ENCODE peak calls at places on chromosomes 6 and 20, in nine cellular contexts. One of them, this sample, is unnamed.

GRCh38 chr6:111552241-111552744 is 53.4 kb downstream of the TRAF3IP2 start:
- DNase-seq in T1000: peak; percentile 41
- DNase-seq in AG04449: peak; percentile 92
- DNase-seq in AG08395: peak; percentile 85
- DNase-seq in activated naive CD4-positive, alpha-beta T cell treated with anti-CD3 and anti-CD28 coated beads, Interleukin-2, amount 50 U/mL, for 16 hours: no peak
- DNase-seq in stimulated activated CD8-positive, alpha-beta memory T cell treated with anti-CD3 and anti-CD28 coated beads, Interleukin-2, amount 100 ng/mL, for 1 hour: no peak
- DNase-seq in dorsolateral prefrontal cortex: peak; percentile 77
- DNase-seq in hippocampal formation: peak; percentile 55
- DNase-seq in naive B cell: no peak
- DNase-seq in this sample: no peak

GRCh38 chr20:63234693-63235398 is 859 bp upstream of the BIRC7 start:
- DNase-seq in AG04449: no peak
- DNase-seq in stimulated activated CD8-positive, alpha-beta memory T cell treated with anti-CD3 and anti-CD28 coated beads, Interleukin-2, amount 100 ng/mL, for 1 hour: no peak
- DNase-seq in dorsolateral prefrontal cortex: no peak
- DNase-seq in naive B cell: no peak
- DNase-seq in activated naive CD4-positive, alpha-beta T cell treated with anti-CD3 and anti-CD28 coated beads, Interleukin-2, amount 50 U/mL, for 16 hours: peak; percentile 45
- DNase-seq in T1000: no peak
- DNase-seq in AG08395: no peak
- DNase-seq in hippocampal formation: no peak
- DNase-seq in this sample: peak; percentile 62

GRCh38 chr20:32010666-32011065 is 428 bp downstream of the CCM2L start:
- DNase-seq in stimulated activated CD8-positive, alpha-beta memory T cell treated with anti-CD3 and anti-CD28 coated beads, Interleukin-2, amount 100 ng/mL, for 1 hour: no peak
- DNase-seq in dorsolateral prefrontal cortex: no peak
- DNase-seq in hippocampal formation: no peak
- DNase-seq in naive B cell: no peak
- DNase-seq in activated naive CD4-positive, alpha-beta T cell treated with anti-CD3 and anti-CD28 coated beads, Interleukin-2, amount 50 U/mL, for 16 hours: no peak
- DNase-seq in AG08395: no peak
- DNase-seq in AG04449: no peak
- DNase-seq in T1000: no peak
- DNase-seq in this sample: no peak

GRCh38 chr6:20540683-20541082 is 6.4 kb downstream of the CDKAL1 start:
- DNase-seq in dorsolateral prefrontal cortex: no peak
- DNase-seq in T1000: no peak
- DNase-seq in hippocampal formation: no peak
- DNase-seq in AG04449: no peak
- DNase-seq in naive B cell: no peak
- DNase-seq in stimulated activated CD8-positive, alpha-beta memory T cell treated with anti-CD3 and anti-CD28 coated beads, Interleukin-2, amount 100 ng/mL, for 1 hour: no peak
- DNase-seq in activated naive CD4-positive, alpha-beta T cell treated with anti-CD3 and anti-CD28 coated beads, Interleukin-2, amount 50 U/mL, for 16 hours: no peak
- DNase-seq in AG08395: no peak
- DNase-seq in this sample: no peak

GRCh38 chr6:170028629-170029345 is 262.1 kb downstream of the DLL1 start:
- DNase-seq in naive B cell: no peak
- DNase-seq in AG08395: no peak
- DNase-seq in dorsolateral prefrontal cortex: no peak
- DNase-seq in stimulated activated CD8-positive, alpha-beta memory T cell treated with anti-CD3 and anti-CD28 coated beads, Interleukin-2, amount 100 ng/mL, for 1 hour: no peak
- DNase-seq in activated naive CD4-positive, alpha-beta T cell treated with anti-CD3 and anti-CD28 coated beads, Interleukin-2, amount 50 U/mL, for 16 hours: peak; percentile 4
- DNase-seq in AG04449: no peak
- DNase-seq in hippocampal formation: no peak
- DNase-seq in T1000: no peak
- DNase-seq in this sample: no peak

GRCh38 chr6:33166811-33167210 is 25.5 kb downstream of the COL11A2 start:
- DNase-seq in AG08395: no peak
- DNase-seq in AG04449: no peak
- DNase-seq in naive B cell: no peak
- DNase-seq in hippocampal formation: no peak
- DNase-seq in dorsolateral prefrontal cortex: no peak
- DNase-seq in activated naive CD4-positive, alpha-beta T cell treated with anti-CD3 and anti-CD28 coated beads, Interleukin-2, amount 50 U/mL, for 16 hours: no peak
- DNase-seq in stimulated activated CD8-positive, alpha-beta memory T cell treated with anti-CD3 and anti-CD28 coated beads, Interleukin-2, amount 100 ng/mL, for 1 hour: no peak
- DNase-seq in T1000: no peak
- DNase-seq in this sample: no peak

GRCh38 chr6:24339932-24340331 is 17.9 kb downstream of the DCDC2 start:
- DNase-seq in T1000: no peak
- DNase-seq in dorsolateral prefrontal cortex: no peak
- DNase-seq in AG08395: no peak
- DNase-seq in AG04449: no peak
- DNase-seq in naive B cell: no peak
- DNase-seq in hippocampal formation: no peak
- DNase-seq in stimulated activated CD8-positive, alpha-beta memory T cell treated with anti-CD3 and anti-CD28 coated beads, Interleukin-2, amount 100 ng/mL, for 1 hour: no peak
- DNase-seq in activated naive CD4-positive, alpha-beta T cell treated with anti-CD3 and anti-CD28 coated beads, Interleukin-2, amount 50 U/mL, for 16 hours: no peak
- DNase-seq in this sample: no peak

GRCh38 chr6:33820784-33821183 is 17.0 kb upstream of the MLN start:
- DNase-seq in dorsolateral prefrontal cortex: no peak
- DNase-seq in stimulated activated CD8-positive, alpha-beta memory T cell treated with anti-CD3 and anti-CD28 coated beads, Interleukin-2, amount 100 ng/mL, for 1 hour: no peak
- DNase-seq in naive B cell: no peak
- DNase-seq in activated naive CD4-positive, alpha-beta T cell treated with anti-CD3 and anti-CD28 coated beads, Interleukin-2, amount 50 U/mL, for 16 hours: no peak
- DNase-seq in T1000: no peak
- DNase-seq in AG08395: no peak
- DNase-seq in hippocampal formation: no peak
- DNase-seq in AG04449: no peak
- DNase-seq in this sample: no peak

GRCh38 chr20:16926626-16927025 is 178.5 kb downstream of the OTOR start:
- DNase-seq in hippocampal formation: no peak
- DNase-seq in naive B cell: no peak
- DNase-seq in stimulated activated CD8-positive, alpha-beta memory T cell treated with anti-CD3 and anti-CD28 coated beads, Interleukin-2, amount 100 ng/mL, for 1 hour: no peak
- DNase-seq in AG04449: no peak
- DNase-seq in dorsolateral prefrontal cortex: no peak
- DNase-seq in T1000: no peak
- DNase-seq in AG08395: no peak
- DNase-seq in activated naive CD4-positive, alpha-beta T cell treated with anti-CD3 and anti-CD28 coated beads, Interleukin-2, amount 50 U/mL, for 16 hours: no peak
- DNase-seq in this sample: no peak

GRCh38 chr6:66340736-66341135 is 633.7 kb upstream of the EYS start:
- DNase-seq in dorsolateral prefrontal cortex: no peak
- DNase-seq in AG08395: no peak
- DNase-seq in naive B cell: no peak
- DNase-seq in hippocampal formation: no peak
- DNase-seq in AG04449: no peak
- DNase-seq in T1000: no peak
- DNase-seq in activated naive CD4-positive, alpha-beta T cell treated with anti-CD3 and anti-CD28 coated beads, Interleukin-2, amount 50 U/mL, for 16 hours: no peak
- DNase-seq in stimulated activated CD8-positive, alpha-beta memory T cell treated with anti-CD3 and anti-CD28 coated beads, Interleukin-2, amount 100 ng/mL, for 1 hour: no peak
- DNase-seq in this sample: no peak

GRCh38 chr6:15299430-15300131 is 53.7 kb downstream of the JARID2 start:
- DNase-seq in T1000: no peak
- DNase-seq in dorsolateral prefrontal cortex: no peak
- DNase-seq in AG08395: peak; percentile 41
- DNase-seq in naive B cell: peak; percentile 81
- DNase-seq in activated naive CD4-positive, alpha-beta T cell treated with anti-CD3 and anti-CD28 coated beads, Interleukin-2, amount 50 U/mL, for 16 hours: no peak
- DNase-seq in hippocampal formation: peak; percentile 20
- DNase-seq in stimulated activated CD8-positive, alpha-beta memory T cell treated with anti-CD3 and anti-CD28 coated beads, Interleukin-2, amount 100 ng/mL, for 1 hour: peak; percentile 31
- DNase-seq in AG04449: no peak
- DNase-seq in this sample: peak; percentile 73

GRCh38 chr6:106247293-106247692 is 78.3 kb downstream of the ATG5 start:
- DNase-seq in stimulated activated CD8-positive, alpha-beta memory T cell treated with anti-CD3 and anti-CD28 coated beads, Interleukin-2, amount 100 ng/mL, for 1 hour: no peak
- DNase-seq in hippocampal formation: no peak
- DNase-seq in dorsolateral prefrontal cortex: no peak
- DNase-seq in AG08395: no peak
- DNase-seq in naive B cell: no peak
- DNase-seq in activated naive CD4-positive, alpha-beta T cell treated with anti-CD3 and anti-CD28 coated beads, Interleukin-2, amount 50 U/mL, for 16 hours: no peak
- DNase-seq in T1000: no peak
- DNase-seq in AG04449: no peak
- DNase-seq in this sample: no peak

GRCh38 chr6:167501831-167502385 is 177.0 kb downstream of the TTLL2 start:
- DNase-seq in hippocampal formation: no peak
- DNase-seq in naive B cell: no peak
- DNase-seq in activated naive CD4-positive, alpha-beta T cell treated with anti-CD3 and anti-CD28 coated beads, Interleukin-2, amount 50 U/mL, for 16 hours: no peak
- DNase-seq in T1000: no peak
- DNase-seq in AG08395: no peak
- DNase-seq in stimulated activated CD8-positive, alpha-beta memory T cell treated with anti-CD3 and anti-CD28 coated beads, Interleukin-2, amount 100 ng/mL, for 1 hour: no peak
- DNase-seq in dorsolateral prefrontal cortex: no peak
- DNase-seq in AG04449: no peak
- DNase-seq in this sample: no peak

GRCh38 chr6:33212857-33213165 is 4.5 kb downstream of the RING1 start:
- DNase-seq in T1000: no peak
- DNase-seq in AG08395: no peak
- DNase-seq in stimulated activated CD8-positive, alpha-beta memory T cell treated with anti-CD3 and anti-CD28 coated beads, Interleukin-2, amount 100 ng/mL, for 1 hour: no peak
- DNase-seq in naive B cell: no peak
- DNase-seq in AG04449: no peak
- DNase-seq in hippocampal formation: no peak
- DNase-seq in activated naive CD4-positive, alpha-beta T cell treated with anti-CD3 and anti-CD28 coated beads, Interleukin-2, amount 50 U/mL, for 16 hours: no peak
- DNase-seq in dorsolateral prefrontal cortex: no peak
- DNase-seq in this sample: no peak

GRCh38 chr20:32681175-32682084 is 7.7 kb upstream of the C20orf203 start:
- DNase-seq in AG08395: no peak
- DNase-seq in T1000: peak; percentile 5
- DNase-seq in naive B cell: no peak
- DNase-seq in activated naive CD4-positive, alpha-beta T cell treated with anti-CD3 and anti-CD28 coated beads, Interleukin-2, amount 50 U/mL, for 16 hours: no peak
- DNase-seq in stimulated activated CD8-positive, alpha-beta memory T cell treated with anti-CD3 and anti-CD28 coated beads, Interleukin-2, amount 100 ng/mL, for 1 hour: no peak
- DNase-seq in dorsolateral prefrontal cortex: peak; percentile 49
- DNase-seq in AG04449: no peak
- DNase-seq in hippocampal formation: no peak
- DNase-seq in this sample: no peak

GRCh38 chr6:138468320-138469015 is 30.8 kb downstream of the NHSL1 start:
- DNase-seq in activated naive CD4-positive, alpha-beta T cell treated with anti-CD3 and anti-CD28 coated beads, Interleukin-2, amount 50 U/mL, for 16 hours: no peak
- DNase-seq in stimulated activated CD8-positive, alpha-beta memory T cell treated with anti-CD3 and anti-CD28 coated beads, Interleukin-2, amount 100 ng/mL, for 1 hour: no peak
- DNase-seq in T1000: no peak
- DNase-seq in hippocampal formation: no peak
- DNase-seq in AG04449: peak; percentile 7
- DNase-seq in AG08395: no peak
- DNase-seq in naive B cell: no peak
- DNase-seq in dorsolateral prefrontal cortex: no peak
- DNase-seq in this sample: no peak

GRCh38 chr20:46114449-46114848 is 3.7 kb upstream of the CD40 start:
- DNase-seq in dorsolateral prefrontal cortex: no peak
- DNase-seq in activated naive CD4-positive, alpha-beta T cell treated with anti-CD3 and anti-CD28 coated beads, Interleukin-2, amount 50 U/mL, for 16 hours: no peak
- DNase-seq in stimulated activated CD8-positive, alpha-beta memory T cell treated with anti-CD3 and anti-CD28 coated beads, Interleukin-2, amount 100 ng/mL, for 1 hour: no peak
- DNase-seq in AG08395: no peak
- DNase-seq in naive B cell: no peak
- DNase-seq in AG04449: no peak
- DNase-seq in hippocampal formation: no peak
- DNase-seq in T1000: no peak
- DNase-seq in this sample: no peak

GRCh38 chr6:51025082-51025777 is 206.6 kb downstream of the TFAP2B start:
- DNase-seq in T1000: peak; percentile 45
- DNase-seq in AG08395: peak; percentile 17
- DNase-seq in AG04449: peak; percentile 3
- DNase-seq in stimulated activated CD8-positive, alpha-beta memory T cell treated with anti-CD3 and anti-CD28 coated beads, Interleukin-2, amount 100 ng/mL, for 1 hour: no peak
- DNase-seq in naive B cell: no peak
- DNase-seq in activated naive CD4-positive, alpha-beta T cell treated with anti-CD3 and anti-CD28 coated beads, Interleukin-2, amount 50 U/mL, for 16 hours: no peak
- DNase-seq in dorsolateral prefrontal cortex: no peak
- DNase-seq in hippocampal formation: no peak
- DNase-seq in this sample: no peak

GRCh38 chr6:145561095-145561820 is 174.1 kb downstream of the EPM2A start:
- DNase-seq in AG08395: no peak
- DNase-seq in naive B cell: no peak
- DNase-seq in hippocampal formation: no peak
- DNase-seq in T1000: no peak
- DNase-seq in stimulated activated CD8-positive, alpha-beta memory T cell treated with anti-CD3 and anti-CD28 coated beads, Interleukin-2, amount 100 ng/mL, for 1 hour: no peak
- DNase-seq in AG04449: no peak
- DNase-seq in activated naive CD4-positive, alpha-beta T cell treated with anti-CD3 and anti-CD28 coated beads, Interleukin-2, amount 50 U/mL, for 16 hours: no peak
- DNase-seq in dorsolateral prefrontal cortex: no peak
- DNase-seq in this sample: no peak

GRCh38 chr6:125611573-125612399 is 137.6 kb upstream of the HEY2 start:
- DNase-seq in naive B cell: no peak
- DNase-seq in activated naive CD4-positive, alpha-beta T cell treated with anti-CD3 and anti-CD28 coated beads, Interleukin-2, amount 50 U/mL, for 16 hours: no peak
- DNase-seq in stimulated activated CD8-positive, alpha-beta memory T cell treated with anti-CD3 and anti-CD28 coated beads, Interleukin-2, amount 100 ng/mL, for 1 hour: no peak
- DNase-seq in AG04449: no peak
- DNase-seq in AG08395: peak; percentile 3
- DNase-seq in hippocampal formation: peak; percentile 8
- DNase-seq in dorsolateral prefrontal cortex: peak; percentile 12
- DNase-seq in T1000: no peak
- DNase-seq in this sample: no peak

GRCh38 chr6:94510877-94511276 is 1066.5 kb upstream of the MANEA start:
- DNase-seq in stimulated activated CD8-positive, alpha-beta memory T cell treated with anti-CD3 and anti-CD28 coated beads, Interleukin-2, amount 100 ng/mL, for 1 hour: no peak
- DNase-seq in AG04449: no peak
- DNase-seq in activated naive CD4-positive, alpha-beta T cell treated with anti-CD3 and anti-CD28 coated beads, Interleukin-2, amount 50 U/mL, for 16 hours: no peak
- DNase-seq in naive B cell: no peak
- DNase-seq in hippocampal formation: no peak
- DNase-seq in dorsolateral prefrontal cortex: no peak
- DNase-seq in AG08395: no peak
- DNase-seq in T1000: no peak
- DNase-seq in this sample: no peak

GRCh38 chr6:97102152-97102790 is 177.7 kb downstream of the KLHL32 start:
- DNase-seq in stimulated activated CD8-positive, alpha-beta memory T cell treated with anti-CD3 and anti-CD28 coated beads, Interleukin-2, amount 100 ng/mL, for 1 hour: no peak
- DNase-seq in naive B cell: no peak
- DNase-seq in AG08395: no peak
- DNase-seq in activated naive CD4-positive, alpha-beta T cell treated with anti-CD3 and anti-CD28 coated beads, Interleukin-2, amount 50 U/mL, for 16 hours: no peak
- DNase-seq in hippocampal formation: no peak
- DNase-seq in dorsolateral prefrontal cortex: peak; percentile 48
- DNase-seq in T1000: no peak
- DNase-seq in AG04449: no peak
- DNase-seq in this sample: no peak

GRCh38 chr6:154682633-154683125 is 50.5 kb upstream of the SCAF8 start:
- DNase-seq in AG08395: no peak
- DNase-seq in stimulated activated CD8-positive, alpha-beta memory T cell treated with anti-CD3 and anti-CD28 coated beads, Interleukin-2, amount 100 ng/mL, for 1 hour: no peak
- DNase-seq in T1000: no peak
- DNase-seq in hippocampal formation: no peak
- DNase-seq in activated naive CD4-positive, alpha-beta T cell treated with anti-CD3 and anti-CD28 coated beads, Interleukin-2, amount 50 U/mL, for 16 hours: no peak
- DNase-seq in AG04449: no peak
- DNase-seq in naive B cell: no peak
- DNase-seq in dorsolateral prefrontal cortex: no peak
- DNase-seq in this sample: no peak

GRCh38 chr6:113120577-113121285 is 736.4 kb upstream of the MARCKS start:
- DNase-seq in stimulated activated CD8-positive, alpha-beta memory T cell treated with anti-CD3 and anti-CD28 coated beads, Interleukin-2, amount 100 ng/mL, for 1 hour: no peak
- DNase-seq in AG08395: peak; percentile 71
- DNase-seq in activated naive CD4-positive, alpha-beta T cell treated with anti-CD3 and anti-CD28 coated beads, Interleukin-2, amount 50 U/mL, for 16 hours: no peak
- DNase-seq in AG04449: peak; percentile 98
- DNase-seq in T1000: peak; percentile 18
- DNase-seq in naive B cell: no peak
- DNase-seq in dorsolateral prefrontal cortex: no peak
- DNase-seq in hippocampal formation: no peak
- DNase-seq in this sample: no peak

GRCh38 chr6:170110201-170111140 is 180.4 kb downstream of the DLL1 start:
- DNase-seq in dorsolateral prefrontal cortex: peak; percentile 4
- DNase-seq in stimulated activated CD8-positive, alpha-beta memory T cell treated with anti-CD3 and anti-CD28 coated beads, Interleukin-2, amount 100 ng/mL, for 1 hour: no peak
- DNase-seq in AG04449: no peak
- DNase-seq in naive B cell: no peak
- DNase-seq in AG08395: no peak
- DNase-seq in T1000: no peak
- DNase-seq in hippocampal formation: no peak
- DNase-seq in activated naive CD4-positive, alpha-beta T cell treated with anti-CD3 and anti-CD28 coated beads, Interleukin-2, amount 50 U/mL, for 16 hours: no peak
- DNase-seq in this sample: no peak

GRCh38 chr20:58596244-58597010 is 54.7 kb upstream of the STX16 start:
- DNase-seq in stimulated activated CD8-positive, alpha-beta memory T cell treated with anti-CD3 and anti-CD28 coated beads, Interleukin-2, amount 100 ng/mL, for 1 hour: no peak
- DNase-seq in activated naive CD4-positive, alpha-beta T cell treated with anti-CD3 and anti-CD28 coated beads, Interleukin-2, amount 50 U/mL, for 16 hours: no peak
- DNase-seq in AG04449: no peak
- DNase-seq in hippocampal formation: no peak
- DNase-seq in naive B cell: no peak
- DNase-seq in dorsolateral prefrontal cortex: no peak
- DNase-seq in T1000: no peak
- DNase-seq in AG08395: peak; percentile 17
- DNase-seq in this sample: no peak